ENCODE peak calls at places on chromosomes 4 and X, in ten cellular contexts. Q is thyroid gland, B is neural progenitor cell, V is bronchial epithelial cell, D is HepG2, Y is IMR-90, X is dorsolateral prefrontal cortex, T is epithelial cell of proximal tubule, J is HFF-Myc, O is fibroblast of lung. U is an unnamed sample.

GRCh38 chr4:5156677-5157076 is 105.4 kb downstream of the STK32B start:
- DNase-seq in Q (no peak), B (no peak), V (no peak), D (no peak), Y (no peak), X (no peak), T (no peak), J (no peak), O (no peak), U (no peak)

GRCh38 chr4:41428941-41429669 is 108.9 kb upstream of the LIMCH1 start:
- DNase-seq in Q (peak), B (peak), V (no peak), D (no peak), Y (no peak), X (no peak), T (no peak), J (no peak), O (no peak), U (no peak)

GRCh38 chrX:150767045-150767395 is 73.8 kb downstream of the MTMR1 start:
- DNase-seq in Q (no peak), B (no peak), V (peak), D (no peak), Y (no peak), X (no peak), T (no peak), J (peak), O (no peak), U (no peak)

GRCh38 chrX:24294619-24295018 is 19.2 kb downstream of the SUPT20HL2 start:
- DNase-seq in Q (no peak), B (peak), V (no peak), D (no peak), Y (no peak), X (no peak), T (no peak), J (no peak), O (no peak), U (no peak)

GRCh38 chrX:48071064-48071985 is at the start of gene ZNF630:
- DNase-seq in Q (peak), B (peak), V (peak), D (no peak), Y (peak), X (peak), T (no peak), J (no peak), O (peak), U (peak)

GRCh38 chr4:82909326-82909725 is 8.8 kb downstream of the THAP9 start:
- DNase-seq in Q (no peak), B (no peak), V (no peak), D (no peak), Y (no peak), X (no peak), T (no peak), J (no peak), O (no peak), U (no peak)

GRCh38 chr4:55475394-55476243 is 71.1 kb downstream of the CLOCK start:
- DNase-seq in Q (no peak), B (no peak), V (peak), D (no peak), Y (peak), X (no peak), T (peak), J (peak), O (peak), U (peak)

GRCh38 chrX:350534-351321 is 32.1 kb upstream of the GTPBP6 start:
- DNase-seq in Q (no peak), B (no peak), V (no peak), D (no peak), Y (no peak), X (no peak), T (no peak), J (no peak), O (no peak), U (no peak)

GRCh38 chr4:6492861-6493667 is 20.6 kb upstream of the PPP2R2C start:
- DNase-seq in Q (no peak), B (no peak), V (no peak), D (no peak), Y (no peak), X (no peak), T (no peak), J (no peak), O (no peak), U (no peak)

GRCh38 chr4:99029018-99029735 is 33.7 kb downstream of the METAP1 start:
- DNase-seq in Q (no peak), B (no peak), V (no peak), D (no peak), Y (peak), X (no peak), T (no peak), J (no peak), O (no peak), U (no peak)

GRCh38 chr4:76767983-76768382 is 130.0 kb downstream of the SOWAHB start:
- DNase-seq in Q (no peak), B (no peak), V (no peak), D (peak), Y (peak), X (no peak), T (no peak), J (no peak), O (peak), U (no peak)

GRCh38 chr4:53651142-53651720 is 59.9 kb upstream of the LNX1 start:
- DNase-seq in Q (peak), B (no peak), V (peak), D (no peak), Y (peak), X (no peak), T (no peak), J (no peak), O (peak), U (no peak)

GRCh38 chrX:64394874-64395567 is at the start of gene MTMR8:
- DNase-seq in Q (peak), B (peak), V (peak), D (no peak), Y (no peak), X (peak), T (no peak), J (no peak), O (no peak), U (peak)

GRCh38 chrX:48893556-48894348 is 3.8 kb downstream of the TIMM17B start:
- DNase-seq in Q (no peak), B (no peak), V (no peak), D (no peak), Y (no peak), X (no peak), T (no peak), J (no peak), O (no peak), U (no peak)

GRCh38 chr4:159071178-159071968 is 31.5 kb upstream of the RAPGEF2 start:
- DNase-seq in Q (no peak), B (no peak), V (peak), D (peak), Y (peak), X (no peak), T (peak), J (no peak), O (peak), U (peak)

GRCh38 chr4:93396274-93396673 is 432.3 kb upstream of the ATOH1 start:
- DNase-seq in Q (no peak), B (no peak), V (peak), D (no peak), Y (peak), X (no peak), T (peak), J (no peak), O (peak), U (peak)

GRCh38 chr4:176377705-176378302 is 58.0 kb downstream of the SPCS3 start:
- DNase-seq in Q (no peak), B (no peak), V (peak), D (no peak), Y (peak), X (no peak), T (no peak), J (no peak), O (peak), U (no peak)

GRCh38 chr4:113951263-113951662 is 28.2 kb downstream of the ARSJ start:
- DNase-seq in Q (no peak), B (no peak), V (peak), D (no peak), Y (peak), X (no peak), T (no peak), J (no peak), O (peak), U (peak)

GRCh38 chrX:132631579-132632232 is 142.9 kb upstream of the MBNL3 start:
- DNase-seq in Q (no peak), B (peak), V (peak), D (peak), Y (peak), X (no peak), T (no peak), J (no peak), O (peak), U (peak)

GRCh38 chr4:74570095-74570494 is 125.2 kb downstream of the AREG start:
- DNase-seq in Q (no peak), B (no peak), V (no peak), D (no peak), Y (no peak), X (no peak), T (no peak), J (no peak), O (no peak), U (no peak)

DNA sequence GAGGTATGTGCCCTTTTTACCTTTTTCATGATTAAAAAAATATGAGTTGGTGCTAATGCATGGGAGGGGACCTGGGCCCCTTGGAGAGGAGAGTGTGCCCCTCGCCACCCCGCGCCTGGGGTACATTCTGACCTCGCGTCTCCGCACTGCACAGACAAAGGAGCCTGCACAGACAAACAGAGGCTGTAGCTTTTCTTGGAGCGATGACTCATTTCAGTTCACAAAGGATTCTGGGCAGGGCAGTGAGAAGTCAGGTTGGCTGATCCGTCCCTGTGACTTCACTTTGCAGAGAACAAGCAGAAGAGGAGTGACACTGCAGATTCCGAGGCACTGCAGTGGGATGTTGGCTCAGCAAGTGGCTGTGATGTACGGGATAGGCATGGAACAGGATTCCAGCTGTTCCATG is 82.9 kb downstream of the STOX2 start:
- DNase-seq in Q (peak), B (peak), V (peak), D (peak), Y (peak), X (peak), T (peak), J (peak), O (peak), U (peak)
- H3K4me3 ChIP-seq in Q (no peak), B (peak), V (peak), D (no peak), Y (peak), X (peak), T (peak), J (peak), O (peak), U (peak)

GRCh38 chrX:133958997-133959688 is 26.3 kb downstream of the GPC3 start:
- DNase-seq in Q (no peak), B (no peak), V (peak), D (no peak), Y (no peak), X (no peak), T (no peak), J (no peak), O (no peak), U (no peak)
- TF ChIP-seq CTCF in Q (no peak), B (no peak), V (peak), D (no peak), Y (no peak), X (no peak), T (peak), J (no peak), O (peak), U (no peak)

DNA sequence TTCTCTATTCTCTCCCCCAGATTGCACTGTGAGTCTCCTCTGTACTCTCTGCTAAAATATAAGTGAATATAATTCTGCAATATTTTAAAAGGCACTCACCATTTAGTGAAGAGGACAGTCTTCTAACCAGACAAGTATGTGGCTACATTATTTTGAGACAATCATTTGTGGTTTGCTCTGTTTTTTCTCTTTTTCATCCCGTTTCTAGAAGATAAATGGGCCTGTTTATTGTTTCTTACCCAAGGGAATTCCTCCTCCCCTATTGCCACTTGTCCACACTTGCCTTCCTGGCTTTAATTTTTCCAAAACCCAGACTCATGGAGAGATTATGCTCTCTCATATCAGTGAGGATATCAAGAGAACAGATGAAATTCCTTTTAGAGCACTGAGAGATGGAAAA is 18.6 kb upstream of the IL13RA2 start:
- DNase-seq in Q (no peak), B (no peak), V (no peak), D (no peak), Y (no peak), X (no peak), T (no peak), J (no peak), O (no peak), U (no peak)
- H3K4me3 ChIP-seq in Q (no peak), B (no peak), V (no peak), D (no peak), Y (no peak), X (no peak), T (no peak), J (no peak), O (no peak), U (no peak)

GRCh38 chr4:183602444-183603102 is 56.4 kb downstream of the RWDD4 start:
- DNase-seq in Q (no peak), B (no peak), V (peak), D (no peak), Y (peak), X (no peak), T (no peak), J (no peak), O (peak), U (no peak)
- TF ChIP-seq CTCF in Q (peak), B (peak), V (peak), D (peak), Y (peak), X (peak), T (peak), J (peak), O (peak), U (peak)

DNA sequence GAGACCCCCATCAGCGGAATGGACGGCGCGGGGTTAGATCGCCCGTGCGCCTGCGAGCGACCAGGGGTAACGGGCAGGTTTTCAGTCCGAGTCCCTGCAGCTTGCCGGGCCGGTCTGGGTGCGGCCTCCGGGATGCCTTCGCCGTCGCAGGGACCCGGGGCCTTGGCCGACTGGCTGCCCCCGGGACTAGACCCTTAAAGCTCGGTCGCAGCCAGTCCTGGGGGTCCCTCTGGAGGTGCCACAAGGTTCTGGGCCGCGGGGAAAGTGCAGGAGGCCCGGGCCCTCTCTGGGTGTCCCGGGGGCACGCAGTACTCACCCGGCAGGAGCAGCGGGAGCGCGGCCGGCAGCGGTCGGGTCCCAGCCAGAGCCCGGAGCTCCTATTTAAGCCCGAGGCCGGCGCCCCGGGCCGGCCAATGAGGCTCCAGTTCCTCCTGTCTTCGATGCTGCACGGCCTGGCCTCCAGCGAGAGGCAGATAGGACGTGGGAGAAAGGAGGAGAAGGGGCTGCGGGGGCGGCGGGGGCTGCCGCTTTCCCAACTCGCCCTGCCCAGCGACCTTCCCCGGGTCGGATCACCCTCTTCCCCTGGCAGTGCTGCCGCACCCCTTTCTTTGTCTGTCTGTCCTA is at the start of gene SPON2:
- DNase-seq in Q (no peak), B (peak), V (no peak), D (peak), Y (peak), X (no peak), T (no peak), J (no peak), O (peak), U (no peak)
- H3K4me3 ChIP-seq in Q (no peak), B (peak), V (peak), D (peak), Y (peak), X (peak), T (peak), J (peak), O (peak), U (peak)

GRCh38 chrX:131187234-131187633 is 101.9 kb downstream of the IGSF1 start:
- DNase-seq in Q (no peak), B (peak), V (no peak), D (no peak), Y (no peak), X (no peak), T (no peak), J (no peak), O (no peak), U (no peak)
- TF ChIP-seq CTCF in Q (no peak), B (peak), V (no peak), D (no peak), Y (no peak), X (no peak), T (no peak), J (no peak), O (no peak), U (no peak)

GRCh38 chr4:111074523-111075114 is 451.7 kb upstream of the PITX2 start:
- DNase-seq in Q (no peak), B (peak), V (no peak), D (no peak), Y (no peak), X (no peak), T (no peak), J (no peak), O (no peak), U (no peak)
- H3K4me3 ChIP-seq in Q (no peak), B (no peak), V (no peak), D (no peak), Y (no peak), X (no peak), T (no peak), J (no peak), O (no peak), U (no peak)

DNA sequence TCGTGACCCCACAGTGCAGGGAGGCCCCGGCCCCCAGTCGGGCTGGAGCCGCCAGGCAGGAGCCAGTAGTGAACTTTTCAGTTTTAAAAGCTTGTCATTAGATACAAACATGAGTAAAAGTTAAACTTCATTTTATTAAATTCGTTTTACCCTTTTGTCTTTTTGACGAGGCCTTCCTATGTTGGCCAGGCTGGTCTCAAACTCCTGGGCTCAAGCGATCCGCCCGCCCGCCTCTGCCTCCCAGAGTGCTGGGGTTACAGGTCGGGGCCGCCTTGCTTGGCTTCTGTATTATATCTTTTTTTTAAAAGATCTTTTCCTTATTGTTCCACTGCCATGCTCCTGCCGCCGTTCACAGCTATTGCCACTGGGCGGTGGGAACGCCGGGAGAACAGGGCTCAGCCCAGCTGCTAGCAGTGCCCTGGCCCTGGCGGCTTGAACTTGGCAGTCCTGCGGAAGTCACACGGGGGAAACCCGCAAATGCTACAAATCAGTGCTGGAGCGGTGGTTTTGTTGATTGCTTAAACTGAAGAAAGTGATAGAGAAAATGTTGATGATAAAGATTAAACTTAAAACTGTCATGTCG is 968 bp upstream of the NELFA start:
- DNase-seq in Q (peak), B (peak), V (peak), D (peak), Y (peak), X (no peak), T (peak), J (peak), O (peak), U (peak)
- TF ChIP-seq CTCF in Q (peak), B (peak), V (peak), D (peak), Y (peak), X (peak), T (peak), J (peak), O (peak), U (peak)

DNA sequence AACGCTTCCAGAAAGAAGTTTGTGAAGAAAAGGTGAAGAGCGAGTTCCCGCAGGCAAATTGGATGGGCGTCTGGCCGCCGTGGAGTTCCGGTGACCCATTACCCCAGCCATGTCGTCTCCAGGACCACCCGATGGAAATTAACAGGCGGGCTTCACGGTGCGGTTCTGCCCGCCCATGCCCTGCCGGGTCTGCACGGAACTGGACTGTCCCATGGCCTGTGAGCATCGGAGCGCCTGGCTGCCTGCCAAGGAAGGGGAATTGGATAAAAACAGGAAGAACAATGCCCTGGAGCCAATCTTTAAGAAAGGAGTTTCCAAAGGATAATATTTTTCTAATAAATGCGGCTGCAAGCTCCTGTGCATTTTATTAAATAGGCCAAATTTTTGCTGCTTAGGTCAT is 319.8 kb upstream of the SLC7A11 start:
- DNase-seq in Q (peak), B (no peak), V (no peak), D (no peak), Y (no peak), X (no peak), T (no peak), J (no peak), O (no peak), U (no peak)
- H3K4me3 ChIP-seq in Q (no peak), B (no peak), V (no peak), D (no peak), Y (no peak), X (no peak), T (no peak), J (no peak), O (no peak), U (no peak)

DNA sequence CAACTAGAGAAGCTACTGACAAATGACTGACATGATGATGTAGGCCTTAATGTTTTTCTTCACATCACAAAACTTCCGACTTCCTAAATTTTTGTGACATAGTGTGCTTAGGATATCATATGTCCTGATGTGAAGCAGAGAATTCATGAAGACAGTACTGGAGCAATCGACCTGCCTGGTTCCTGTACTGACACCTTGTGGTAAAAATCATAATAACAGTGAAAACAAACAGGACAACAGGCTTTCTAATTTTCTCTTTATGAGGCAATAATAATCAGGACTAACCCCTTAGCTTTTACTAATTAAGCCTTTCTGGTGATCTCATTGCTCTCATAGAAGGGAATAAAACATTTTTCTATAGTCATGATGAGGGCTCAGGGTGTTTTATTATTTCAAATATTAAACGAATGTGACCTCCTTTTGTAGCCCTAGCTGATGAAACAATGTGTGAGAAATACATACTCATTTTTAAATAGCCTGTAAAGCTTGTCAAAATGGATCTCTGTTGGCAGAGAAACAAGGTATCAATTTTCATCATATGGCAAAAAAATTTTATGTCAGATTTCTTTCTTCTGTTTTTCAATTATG is 158.4 kb downstream of the TENT5D start:
- DNase-seq in Q (no peak), B (peak), V (peak), D (peak), Y (peak), X (no peak), T (no peak), J (peak), O (peak), U (no peak)
- TF ChIP-seq CTCF in Q (peak), B (peak), V (peak), D (peak), Y (peak), X (peak), T (peak), J (no peak), O (peak), U (peak)